ENCODE peak calls at places on chromosomes 5 and 9, in seven cellular contexts. One of them, this sample, is unnamed.

GRCh38 chr5:109223521-109223920 is 186.3 kb downstream of the PJA2 start:
- DNase-seq in NAMALWA: no peak
- DNase-seq in GM23338: peak; percentile 11
- DNase-seq in NCI-H82: no peak
- DNase-seq in Ammon's horn: no peak
- DNase-seq in sigmoid colon: no peak
- DNase-seq in sciatic nerve: no peak
- DNase-seq in this sample: no peak

GRCh38 chr9:116276651-116277121 is 123.1 kb downstream of the PAPPA start:
- DNase-seq in NCI-H82: no peak
- DNase-seq in NAMALWA: no peak
- DNase-seq in GM23338: peak; percentile 63
- DNase-seq in sigmoid colon: no peak
- DNase-seq in sciatic nerve: no peak
- DNase-seq in Ammon's horn: no peak
- DNase-seq in this sample: no peak

GRCh38 chr5:87139795-87140194 is 127.9 kb upstream of the RASA1 start:
- DNase-seq in sciatic nerve: no peak
- DNase-seq in Ammon's horn: no peak
- DNase-seq in sigmoid colon: no peak
- DNase-seq in GM23338: no peak
- DNase-seq in NCI-H82: no peak
- DNase-seq in NAMALWA: no peak
- DNase-seq in this sample: no peak

GRCh38 chr5:149839761-149840160 is 104.8 kb downstream of the PDE6A start:
- DNase-seq in NAMALWA: no peak
- DNase-seq in sciatic nerve: no peak
- DNase-seq in sigmoid colon: no peak
- DNase-seq in NCI-H82: no peak
- DNase-seq in Ammon's horn: no peak
- DNase-seq in GM23338: no peak
- DNase-seq in this sample: no peak

GRCh38 chr9:98101868-98102273 is 17.2 kb downstream of the TRIM14 start:
- DNase-seq in GM23338: peak; percentile 62
- DNase-seq in Ammon's horn: no peak
- DNase-seq in sigmoid colon: no peak
- DNase-seq in NCI-H82: no peak
- DNase-seq in sciatic nerve: no peak
- DNase-seq in NAMALWA: peak; percentile 94
- DNase-seq in this sample: peak; percentile 81

GRCh38 chr5:141874262-141874964 is 3.8 kb downstream of the PCDH1 start:
- DNase-seq in NAMALWA: no peak
- DNase-seq in sigmoid colon: no peak
- DNase-seq in Ammon's horn: no peak
- DNase-seq in sciatic nerve: no peak
- DNase-seq in NCI-H82: no peak
- DNase-seq in GM23338: no peak
- DNase-seq in this sample: no peak

GRCh38 chr5:37840036-37840909 is at the start of gene GDNF:
- DNase-seq in sigmoid colon: peak; percentile 91
- DNase-seq in Ammon's horn: peak; percentile 29
- DNase-seq in NCI-H82: peak; percentile 36
- DNase-seq in NAMALWA: no peak
- DNase-seq in GM23338: peak; percentile 72
- DNase-seq in sciatic nerve: no peak
- DNase-seq in this sample: no peak

GRCh38 chr5:73369283-73369682 is 79.3 kb downstream of the FOXD1 start:
- DNase-seq in Ammon's horn: no peak
- DNase-seq in NAMALWA: no peak
- DNase-seq in GM23338: no peak
- DNase-seq in sigmoid colon: no peak
- DNase-seq in NCI-H82: no peak
- DNase-seq in sciatic nerve: no peak
- DNase-seq in this sample: no peak

GRCh38 chr5:33725846-33726245 is 165.9 kb downstream of the ADAMTS12 start:
- DNase-seq in Ammon's horn: no peak
- DNase-seq in sigmoid colon: no peak
- DNase-seq in NCI-H82: no peak
- DNase-seq in GM23338: no peak
- DNase-seq in NAMALWA: no peak
- DNase-seq in sciatic nerve: no peak
- DNase-seq in this sample: no peak

GRCh38 chr5:103340717-103341397 is 82.3 kb downstream of the MACIR start:
- DNase-seq in NAMALWA: no peak
- DNase-seq in Ammon's horn: no peak
- DNase-seq in sciatic nerve: no peak
- DNase-seq in GM23338: no peak
- DNase-seq in NCI-H82: no peak
- DNase-seq in sigmoid colon: no peak
- DNase-seq in this sample: no peak

GRCh38 chr5:157159209-157159751 is 6.8 kb downstream of the GARIN3 start:
- DNase-seq in NAMALWA: no peak
- DNase-seq in sigmoid colon: no peak
- DNase-seq in NCI-H82: no peak
- DNase-seq in GM23338: no peak
- DNase-seq in Ammon's horn: no peak
- DNase-seq in sciatic nerve: no peak
- DNase-seq in this sample: no peak

GRCh38 chr9:20028849-20029231 is 240.0 kb upstream of the SLC24A2 start:
- DNase-seq in NCI-H82: no peak
- DNase-seq in NAMALWA: no peak
- DNase-seq in GM23338: no peak
- DNase-seq in Ammon's horn: no peak
- DNase-seq in sciatic nerve: no peak
- DNase-seq in sigmoid colon: no peak
- DNase-seq in this sample: no peak

GRCh38 chr5:138626333-138626944 is 51.2 kb upstream of the HSPA9 start:
- DNase-seq in sciatic nerve: no peak
- DNase-seq in NCI-H82: no peak
- DNase-seq in NAMALWA: no peak
- DNase-seq in Ammon's horn: no peak
- DNase-seq in sigmoid colon: peak; percentile 14
- DNase-seq in GM23338: no peak
- DNase-seq in this sample: no peak

GRCh38 chr5:98796197-98796972 is 22.9 kb downstream of the RGMB start:
- DNase-seq in NAMALWA: peak; percentile 78
- DNase-seq in NCI-H82: peak; percentile 61
- DNase-seq in sigmoid colon: no peak
- DNase-seq in GM23338: peak; percentile 81
- DNase-seq in sciatic nerve: no peak
- DNase-seq in Ammon's horn: peak; percentile 45
- DNase-seq in this sample: peak; percentile 2

GRCh38 chr5:172849636-172850453 is 15.8 kb downstream of the ERGIC1 start:
- DNase-seq in sciatic nerve: no peak
- DNase-seq in sigmoid colon: no peak
- DNase-seq in Ammon's horn: no peak
- DNase-seq in NAMALWA: peak; percentile 74
- DNase-seq in NCI-H82: no peak
- DNase-seq in GM23338: no peak
- DNase-seq in this sample: no peak

GRCh38 chr5:75885849-75886596 is 168.8 kb upstream of the POC5 start:
- DNase-seq in sigmoid colon: no peak
- DNase-seq in NAMALWA: peak; percentile 12
- DNase-seq in Ammon's horn: peak; percentile 9
- DNase-seq in NCI-H82: peak; percentile 71
- DNase-seq in sciatic nerve: no peak
- DNase-seq in GM23338: peak; percentile 52
- DNase-seq in this sample: no peak

GRCh38 chr5:14929293-14930065 is 57.9 kb upstream of the ANKH start:
- DNase-seq in GM23338: no peak
- DNase-seq in sciatic nerve: no peak
- DNase-seq in sigmoid colon: no peak
- DNase-seq in Ammon's horn: peak; percentile 33
- DNase-seq in NAMALWA: no peak
- DNase-seq in NCI-H82: no peak
- DNase-seq in this sample: no peak

GRCh38 chr9:36191290-36191645 is 547 bp downstream of the CLTA start:
- DNase-seq in sigmoid colon: peak; percentile 72
- DNase-seq in GM23338: peak; percentile 54
- DNase-seq in NAMALWA: peak; percentile 62
- DNase-seq in sciatic nerve: no peak
- DNase-seq in NCI-H82: peak; percentile 26
- DNase-seq in Ammon's horn: peak; percentile 45
- DNase-seq in this sample: no peak

GRCh38 chr9:116058421-116058820 is 95.2 kb upstream of the PAPPA start:
- DNase-seq in sciatic nerve: no peak
- DNase-seq in GM23338: no peak
- DNase-seq in NCI-H82: no peak
- DNase-seq in sigmoid colon: no peak
- DNase-seq in NAMALWA: no peak
- DNase-seq in Ammon's horn: no peak
- DNase-seq in this sample: no peak

GRCh38 chr9:121295662-121296191 is 27.8 kb downstream of the GSN start:
- DNase-seq in Ammon's horn: no peak
- DNase-seq in sciatic nerve: peak; percentile 57
- DNase-seq in NCI-H82: no peak
- DNase-seq in GM23338: no peak
- DNase-seq in NAMALWA: no peak
- DNase-seq in sigmoid colon: peak; percentile 71
- DNase-seq in this sample: no peak

GRCh38 chr5:160287378-160288051 is 24.8 kb downstream of the CCNJL start:
- DNase-seq in sciatic nerve: no peak
- DNase-seq in sigmoid colon: no peak
- DNase-seq in NAMALWA: no peak
- DNase-seq in GM23338: peak; percentile 97
- DNase-seq in NCI-H82: peak; percentile 94
- DNase-seq in Ammon's horn: peak; percentile 58
- DNase-seq in this sample: peak; percentile 51

GRCh38 chr5:27316283-27316675 is 277.9 kb upstream of the CDH9 start:
- DNase-seq in NAMALWA: no peak
- DNase-seq in sigmoid colon: no peak
- DNase-seq in GM23338: no peak
- DNase-seq in Ammon's horn: no peak
- DNase-seq in sciatic nerve: no peak
- DNase-seq in NCI-H82: no peak
- DNase-seq in this sample: no peak